ENCODE peak calls at places on chromosomes 12 and 14, in nine cellular contexts. One of them, this sample, is unnamed.
A peak's percentile ranks its signal among the peaks of the same experiment; 100 is the strongest.

GRCh38 chr12:94832780-94833760 is 170.4 kb downstream of the NDUFA12 start:
- DNase-seq in mesendoderm: peak; percentile 88
- DNase-seq in OCI-LY7: no peak
- DNase-seq in endothelial cell of umbilical vein: no peak
- DNase-seq in heart right ventricle: no peak
- DNase-seq in lower lobe of right lung: no peak
- DNase-seq in Panc1: no peak
- DNase-seq in Peyer's patch: no peak
- DNase-seq in CD4-positive, CD25-positive, alpha-beta regulatory T cell: no peak
- DNase-seq in this sample: peak; percentile 87

GRCh38 chr12:52202361-52203078 is 10.7 kb upstream of the KRT80 start:
- DNase-seq in Peyer's patch: no peak
- DNase-seq in endothelial cell of umbilical vein: no peak
- DNase-seq in Panc1: no peak
- DNase-seq in heart right ventricle: no peak
- DNase-seq in OCI-LY7: no peak
- DNase-seq in mesendoderm: peak; percentile 37
- DNase-seq in CD4-positive, CD25-positive, alpha-beta regulatory T cell: no peak
- DNase-seq in lower lobe of right lung: peak; percentile 44
- DNase-seq in this sample: no peak

GRCh38 chr12:121626087-121626852 is at the start of gene ORAI1:
- DNase-seq in Peyer's patch: peak; percentile 98
- DNase-seq in CD4-positive, CD25-positive, alpha-beta regulatory T cell: peak; percentile 93
- DNase-seq in OCI-LY7: peak; percentile 97
- DNase-seq in Panc1: no peak
- DNase-seq in mesendoderm: peak; percentile 97
- DNase-seq in lower lobe of right lung: peak; percentile 98
- DNase-seq in endothelial cell of umbilical vein: peak; percentile 94
- DNase-seq in heart right ventricle: peak; percentile 98
- DNase-seq in this sample: peak; percentile 100

GRCh38 chr12:115404761-115405470 is 720.9 kb upstream of the TBX3 start:
- DNase-seq in Peyer's patch: no peak
- DNase-seq in heart right ventricle: no peak
- DNase-seq in CD4-positive, CD25-positive, alpha-beta regulatory T cell: no peak
- DNase-seq in OCI-LY7: no peak
- DNase-seq in mesendoderm: no peak
- DNase-seq in endothelial cell of umbilical vein: peak; percentile 80
- DNase-seq in lower lobe of right lung: no peak
- DNase-seq in Panc1: no peak
- DNase-seq in this sample: no peak

GRCh38 chr12:127428420-127428819 is 838.5 kb upstream of the TMEM132C start:
- DNase-seq in endothelial cell of umbilical vein: no peak
- DNase-seq in lower lobe of right lung: no peak
- DNase-seq in mesendoderm: no peak
- DNase-seq in OCI-LY7: no peak
- DNase-seq in heart right ventricle: no peak
- DNase-seq in Peyer's patch: no peak
- DNase-seq in Panc1: no peak
- DNase-seq in CD4-positive, CD25-positive, alpha-beta regulatory T cell: no peak
- DNase-seq in this sample: no peak

GRCh38 chr12:4763549-4763948 is 43.3 kb downstream of the GALNT8 start:
- DNase-seq in lower lobe of right lung: no peak
- DNase-seq in mesendoderm: peak; percentile 97
- DNase-seq in Peyer's patch: no peak
- DNase-seq in Panc1: no peak
- DNase-seq in CD4-positive, CD25-positive, alpha-beta regulatory T cell: no peak
- DNase-seq in heart right ventricle: no peak
- DNase-seq in endothelial cell of umbilical vein: no peak
- DNase-seq in OCI-LY7: no peak
- DNase-seq in this sample: peak; percentile 99

GRCh38 chr12:13504074-13504473 is 307.5 kb downstream of the EMP1 start:
- DNase-seq in OCI-LY7: no peak
- DNase-seq in endothelial cell of umbilical vein: no peak
- DNase-seq in heart right ventricle: no peak
- DNase-seq in Peyer's patch: no peak
- DNase-seq in Panc1: no peak
- DNase-seq in lower lobe of right lung: no peak
- DNase-seq in CD4-positive, CD25-positive, alpha-beta regulatory T cell: no peak
- DNase-seq in mesendoderm: no peak
- DNase-seq in this sample: no peak

GRCh38 chr12:7060353-7060954 is at the start of gene C1S:
- DNase-seq in mesendoderm: peak; percentile 94
- DNase-seq in Peyer's patch: no peak
- DNase-seq in Panc1: no peak
- DNase-seq in OCI-LY7: no peak
- DNase-seq in lower lobe of right lung: peak; percentile 48
- DNase-seq in endothelial cell of umbilical vein: peak; percentile 51
- DNase-seq in CD4-positive, CD25-positive, alpha-beta regulatory T cell: no peak
- DNase-seq in heart right ventricle: peak; percentile 60
- DNase-seq in this sample: peak; percentile 89

GRCh38 chr12:774051-774614 is 21.8 kb downstream of the WNK1 start:
- DNase-seq in Panc1: no peak
- DNase-seq in heart right ventricle: no peak
- DNase-seq in lower lobe of right lung: no peak
- DNase-seq in CD4-positive, CD25-positive, alpha-beta regulatory T cell: no peak
- DNase-seq in endothelial cell of umbilical vein: no peak
- DNase-seq in OCI-LY7: no peak
- DNase-seq in mesendoderm: peak; percentile 65
- DNase-seq in Peyer's patch: no peak
- DNase-seq in this sample: no peak

GRCh38 chr12:768434-768833 is 16.1 kb downstream of the WNK1 start:
- DNase-seq in lower lobe of right lung: no peak
- DNase-seq in Peyer's patch: no peak
- DNase-seq in mesendoderm: no peak
- DNase-seq in heart right ventricle: no peak
- DNase-seq in CD4-positive, CD25-positive, alpha-beta regulatory T cell: no peak
- DNase-seq in OCI-LY7: no peak
- DNase-seq in endothelial cell of umbilical vein: no peak
- DNase-seq in Panc1: no peak
- DNase-seq in this sample: no peak

GRCh38 chr12:770474-770873 is 18.1 kb downstream of the WNK1 start:
- DNase-seq in mesendoderm: no peak
- DNase-seq in Panc1: no peak
- DNase-seq in heart right ventricle: no peak
- DNase-seq in CD4-positive, CD25-positive, alpha-beta regulatory T cell: no peak
- DNase-seq in OCI-LY7: no peak
- DNase-seq in endothelial cell of umbilical vein: no peak
- DNase-seq in lower lobe of right lung: no peak
- DNase-seq in Peyer's patch: no peak
- DNase-seq in this sample: no peak

GRCh38 chr12:777550-778047 is 25.2 kb downstream of the WNK1 start:
- DNase-seq in heart right ventricle: no peak
- DNase-seq in OCI-LY7: no peak
- DNase-seq in Peyer's patch: no peak
- DNase-seq in lower lobe of right lung: no peak
- DNase-seq in Panc1: no peak
- DNase-seq in endothelial cell of umbilical vein: no peak
- DNase-seq in CD4-positive, CD25-positive, alpha-beta regulatory T cell: no peak
- DNase-seq in mesendoderm: no peak
- DNase-seq in this sample: no peak

DNA sequence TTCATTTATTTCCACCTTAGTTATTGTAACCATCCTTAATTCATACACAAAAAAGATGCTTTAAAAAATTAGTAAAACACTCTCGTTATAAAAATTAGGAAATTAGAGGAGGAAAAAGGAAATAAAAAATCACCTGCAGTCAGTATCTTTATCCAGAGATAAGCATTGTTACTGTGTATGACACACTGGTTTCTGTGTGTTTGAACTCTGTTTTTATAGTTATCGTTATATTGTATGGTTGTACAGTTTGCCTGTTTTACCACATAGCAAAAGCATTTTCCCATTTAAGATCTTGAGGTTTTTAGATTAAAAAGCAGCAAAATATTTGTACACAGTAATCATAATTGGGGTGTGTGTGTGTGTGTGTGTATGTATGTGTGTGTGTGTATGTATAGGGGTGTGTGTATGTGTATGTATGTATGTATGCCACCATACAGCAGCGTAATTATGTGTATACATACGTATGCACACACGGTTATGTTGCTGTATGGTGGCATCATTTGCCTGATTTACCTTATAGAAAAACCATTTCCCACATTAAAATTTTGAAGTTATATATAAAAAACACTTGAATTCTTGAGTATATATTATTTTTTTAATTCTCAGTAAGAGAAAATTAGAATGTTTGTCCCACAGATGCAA is 19.8 kb downstream of the WNK1 start:
- DNase-seq in endothelial cell of umbilical vein: no peak
- DNase-seq in OCI-LY7: no peak
- DNase-seq in mesendoderm: no peak
- DNase-seq in heart right ventricle: no peak
- DNase-seq in Peyer's patch: no peak
- DNase-seq in Panc1: no peak
- DNase-seq in lower lobe of right lung: no peak
- DNase-seq in CD4-positive, CD25-positive, alpha-beta regulatory T cell: no peak
- DNase-seq in this sample: no peak
- H3K27ac ChIP-seq in endothelial cell of umbilical vein: no peak overlapping the region
- H3K27ac ChIP-seq in OCI-LY7: no peak overlapping the region
- H3K27ac ChIP-seq in mesendoderm: no peak overlapping the region
- H3K27ac ChIP-seq in heart right ventricle: no peak overlapping the region
- H3K27ac ChIP-seq in Peyer's patch: no peak overlapping the region
- H3K27ac ChIP-seq in Panc1: no peak overlapping the region
- H3K27ac ChIP-seq in lower lobe of right lung: no peak overlapping the region
- H3K27ac ChIP-seq in CD4-positive, CD25-positive, alpha-beta regulatory T cell: peak overlapping the region; percentile 1
- H3K27ac ChIP-seq in this sample: no peak overlapping the region

GRCh38 chr12:93219947-93220346 is 157.8 kb upstream of the NUDT4 start:
- DNase-seq in OCI-LY7: no peak
- DNase-seq in Peyer's patch: no peak
- DNase-seq in lower lobe of right lung: no peak
- DNase-seq in Panc1: no peak
- DNase-seq in endothelial cell of umbilical vein: no peak
- DNase-seq in heart right ventricle: no peak
- DNase-seq in mesendoderm: no peak
- DNase-seq in CD4-positive, CD25-positive, alpha-beta regulatory T cell: no peak
- DNase-seq in this sample: no peak

GRCh38 chr12:93215290-93215678 is 162.4 kb upstream of the NUDT4 start:
- DNase-seq in Panc1: no peak
- DNase-seq in Peyer's patch: no peak
- DNase-seq in endothelial cell of umbilical vein: no peak
- DNase-seq in OCI-LY7: no peak
- DNase-seq in heart right ventricle: no peak
- DNase-seq in lower lobe of right lung: no peak
- DNase-seq in CD4-positive, CD25-positive, alpha-beta regulatory T cell: no peak
- DNase-seq in mesendoderm: no peak
- DNase-seq in this sample: no peak

DNA sequence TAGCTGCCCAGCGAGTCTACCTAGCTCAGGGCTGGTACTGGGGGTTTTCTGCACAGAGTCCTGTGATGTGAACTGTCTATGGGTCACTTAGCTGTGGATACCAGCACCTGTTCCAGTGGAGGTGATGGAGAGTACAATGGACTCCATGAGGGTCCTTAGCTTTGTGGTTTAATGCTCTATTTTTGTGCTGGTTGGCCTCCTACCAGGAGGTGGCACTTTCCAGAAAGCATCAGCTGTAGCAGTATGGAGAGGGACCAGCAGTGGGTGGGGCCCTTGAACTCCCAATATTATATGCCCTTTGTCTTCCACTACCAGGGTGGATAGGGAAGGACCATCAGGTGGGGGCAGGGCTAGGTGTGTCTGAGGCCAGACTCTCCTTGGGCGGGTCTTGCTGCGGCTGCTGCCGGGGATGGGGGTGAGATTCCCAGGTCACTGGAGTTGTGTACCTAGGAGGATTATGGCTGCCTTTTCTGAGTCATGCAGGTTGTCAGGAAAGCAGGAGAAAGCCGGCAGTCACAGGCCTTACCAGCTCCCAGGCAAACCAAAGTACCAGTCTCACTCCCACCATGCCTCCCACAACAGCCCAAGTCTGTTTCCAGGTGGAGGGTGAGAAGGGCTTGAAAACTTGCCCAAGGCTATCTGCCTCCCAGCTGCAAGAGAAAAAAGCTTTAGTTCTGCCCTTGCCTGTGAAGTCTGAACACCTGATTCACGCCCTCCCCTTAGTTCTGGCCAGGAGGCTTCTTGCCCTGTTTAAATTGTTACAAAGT is 163.0 kb upstream of the NUDT4 start:
- DNase-seq in lower lobe of right lung: no peak
- DNase-seq in mesendoderm: no peak
- DNase-seq in heart right ventricle: no peak
- DNase-seq in Peyer's patch: no peak
- DNase-seq in Panc1: no peak
- DNase-seq in CD4-positive, CD25-positive, alpha-beta regulatory T cell: no peak
- DNase-seq in endothelial cell of umbilical vein: no peak
- DNase-seq in OCI-LY7: no peak
- DNase-seq in this sample: no peak
- H3K4me3 ChIP-seq in lower lobe of right lung: no peak overlapping the region
- H3K4me3 ChIP-seq in mesendoderm: no peak overlapping the region
- H3K4me3 ChIP-seq in heart right ventricle: no peak overlapping the region
- H3K4me3 ChIP-seq in Peyer's patch: no peak overlapping the region
- H3K4me3 ChIP-seq in Panc1: no peak overlapping the region
- H3K4me3 ChIP-seq in CD4-positive, CD25-positive, alpha-beta regulatory T cell: no peak overlapping the region
- H3K4me3 ChIP-seq in endothelial cell of umbilical vein: no peak overlapping the region
- H3K4me3 ChIP-seq in OCI-LY7: no peak overlapping the region
- H3K4me3 ChIP-seq in this sample: peak overlapping the region; percentile 41

DNA sequence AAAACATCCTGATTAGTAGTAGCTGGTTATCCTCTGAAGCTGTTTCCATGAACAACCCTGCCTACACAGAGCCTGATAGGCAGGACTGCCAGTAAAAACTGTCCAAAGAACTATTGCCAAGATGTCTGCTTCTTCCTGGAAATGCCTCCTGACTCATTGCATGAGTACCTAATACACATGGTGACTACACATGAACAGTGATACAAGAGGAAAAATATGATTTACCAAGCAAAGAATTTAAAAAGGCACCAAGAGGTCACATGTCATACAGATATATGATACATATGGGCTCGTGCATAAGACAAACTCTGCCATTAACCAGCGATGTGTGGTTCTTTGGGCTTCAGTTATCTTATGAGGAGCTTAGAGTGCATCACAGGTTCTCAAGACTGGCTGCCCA is 552.3 kb downstream of the SLC16A7 start:
- DNase-seq in endothelial cell of umbilical vein: peak; percentile 87
- DNase-seq in CD4-positive, CD25-positive, alpha-beta regulatory T cell: no peak
- DNase-seq in OCI-LY7: no peak
- DNase-seq in Panc1: no peak
- DNase-seq in heart right ventricle: no peak
- DNase-seq in mesendoderm: no peak
- DNase-seq in Peyer's patch: no peak
- DNase-seq in lower lobe of right lung: no peak
- DNase-seq in this sample: no peak
- H3K27ac ChIP-seq in endothelial cell of umbilical vein: peak overlapping the region; percentile 68
- H3K27ac ChIP-seq in CD4-positive, CD25-positive, alpha-beta regulatory T cell: no peak overlapping the region
- H3K27ac ChIP-seq in OCI-LY7: no peak overlapping the region
- H3K27ac ChIP-seq in Panc1: no peak overlapping the region
- H3K27ac ChIP-seq in heart right ventricle: no peak overlapping the region
- H3K27ac ChIP-seq in mesendoderm: no peak overlapping the region
- H3K27ac ChIP-seq in Peyer's patch: no peak overlapping the region
- H3K27ac ChIP-seq in lower lobe of right lung: no peak overlapping the region
- H3K27ac ChIP-seq in this sample: no peak overlapping the region

GRCh38 chr14:36066636-36067035 is 109.9 kb downstream of the PTCSC3 start:
- DNase-seq in heart right ventricle: no peak
- DNase-seq in endothelial cell of umbilical vein: no peak
- DNase-seq in Peyer's patch: no peak
- DNase-seq in Panc1: no peak
- DNase-seq in mesendoderm: no peak
- DNase-seq in lower lobe of right lung: no peak
- DNase-seq in CD4-positive, CD25-positive, alpha-beta regulatory T cell: no peak
- DNase-seq in OCI-LY7: no peak
- DNase-seq in this sample: no peak

GRCh38 chr14:36070056-36071043 is 106.2 kb downstream of the PTCSC3 start:
- DNase-seq in mesendoderm: peak; percentile 76
- DNase-seq in Panc1: peak; percentile 32
- DNase-seq in lower lobe of right lung: peak; percentile 78
- DNase-seq in Peyer's patch: no peak
- DNase-seq in endothelial cell of umbilical vein: peak; percentile 47
- DNase-seq in CD4-positive, CD25-positive, alpha-beta regulatory T cell: no peak
- DNase-seq in heart right ventricle: peak; percentile 26
- DNase-seq in OCI-LY7: peak; percentile 57
- DNase-seq in this sample: peak; percentile 87

GRCh38 chr14:36067428-36068187 is 108.9 kb downstream of the PTCSC3 start:
- DNase-seq in lower lobe of right lung: no peak
- DNase-seq in endothelial cell of umbilical vein: no peak
- DNase-seq in CD4-positive, CD25-positive, alpha-beta regulatory T cell: no peak
- DNase-seq in Panc1: no peak
- DNase-seq in mesendoderm: no peak
- DNase-seq in heart right ventricle: no peak
- DNase-seq in Peyer's patch: no peak
- DNase-seq in OCI-LY7: no peak
- DNase-seq in this sample: no peak

GRCh38 chr14:36069535-36069900 is 107.0 kb downstream of the PTCSC3 start:
- DNase-seq in OCI-LY7: peak; percentile 59
- DNase-seq in Peyer's patch: no peak
- DNase-seq in lower lobe of right lung: peak; percentile 47
- DNase-seq in mesendoderm: peak; percentile 66
- DNase-seq in heart right ventricle: no peak
- DNase-seq in endothelial cell of umbilical vein: peak; percentile 37
- DNase-seq in CD4-positive, CD25-positive, alpha-beta regulatory T cell: peak; percentile 4
- DNase-seq in Panc1: peak; percentile 24
- DNase-seq in this sample: peak; percentile 80

DNA sequence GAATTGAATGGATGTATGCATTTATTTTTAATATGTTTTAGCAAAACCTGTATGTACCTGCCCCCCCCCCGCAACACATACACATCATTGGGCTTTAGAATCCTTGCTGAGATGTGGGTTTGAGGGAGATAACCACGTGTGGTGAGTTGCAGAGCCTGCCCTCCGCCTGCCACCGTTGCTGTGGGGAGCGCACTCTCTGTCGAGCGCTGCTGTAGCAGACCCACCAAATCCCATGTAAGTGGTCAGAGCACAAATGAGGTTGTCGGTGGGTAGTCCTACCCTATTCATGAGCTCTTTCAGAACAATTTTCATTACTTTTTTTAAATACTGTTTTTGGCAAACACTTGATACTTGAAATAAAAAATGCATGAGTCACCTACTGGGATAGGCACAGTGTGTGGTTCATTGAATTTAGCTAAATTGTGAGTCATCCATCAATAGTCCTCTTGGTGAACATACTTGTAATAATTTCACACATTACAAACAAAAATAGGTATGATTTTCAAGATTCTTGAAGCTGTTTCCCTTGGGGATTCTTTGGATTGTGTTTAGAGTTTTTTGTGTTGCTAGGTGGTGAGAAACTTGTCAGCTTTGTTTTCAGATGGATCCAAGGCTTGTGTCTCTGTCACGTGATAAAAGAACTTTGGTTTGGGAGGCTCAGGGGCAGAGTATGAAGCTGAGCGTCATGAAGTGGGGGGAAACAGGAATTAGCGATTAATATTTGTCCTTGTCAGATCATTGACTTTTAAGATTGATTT is 107.6 kb downstream of the PTCSC3 start:
- DNase-seq in Peyer's patch: no peak
- DNase-seq in OCI-LY7: no peak
- DNase-seq in mesendoderm: no peak
- DNase-seq in heart right ventricle: no peak
- DNase-seq in Panc1: no peak
- DNase-seq in lower lobe of right lung: no peak
- DNase-seq in CD4-positive, CD25-positive, alpha-beta regulatory T cell: no peak
- DNase-seq in endothelial cell of umbilical vein: no peak
- DNase-seq in this sample: no peak
- H3K4me3 ChIP-seq in Peyer's patch: no peak overlapping the region
- H3K4me3 ChIP-seq in OCI-LY7: no peak overlapping the region
- H3K4me3 ChIP-seq in mesendoderm: no peak overlapping the region
- H3K4me3 ChIP-seq in heart right ventricle: no peak overlapping the region
- H3K4me3 ChIP-seq in Panc1: no peak overlapping the region
- H3K4me3 ChIP-seq in lower lobe of right lung: no peak overlapping the region
- H3K4me3 ChIP-seq in CD4-positive, CD25-positive, alpha-beta regulatory T cell: no peak overlapping the region
- H3K4me3 ChIP-seq in endothelial cell of umbilical vein: no peak overlapping the region
- H3K4me3 ChIP-seq in this sample: no peak overlapping the region

This sample was measured in endodermal cell.